ENCODE peak calls at places on chromosomes 3 and 15, in seven cellular contexts. S, O, J, V, P, F and Z are unnamed samples.
A peak's percentile ranks its signal among the peaks of the same experiment; 100 is the strongest.

GRCh38 chr15:88992216-88992615 is 79.0 kb upstream of the MFGE8 start:
- DNase-seq in P (no peak), J (no peak), F (no peak), O (no peak), S (no peak), V (no peak), Z (no peak)

GRCh38 chr3:156150434-156151066 is 30.2 kb downstream of the KCNAB1 start:
- DNase-seq in P (peak; percentile 55), V (peak; percentile 45), J (peak; percentile 43), S (peak; percentile 41), F (peak; percentile 47), O (no peak), Z (peak; percentile 26)

GRCh38 chr3:50260942-50261441 is 8.0 kb upstream of the SEMA3B start:
- DNase-seq in P (no peak), O (no peak), S (no peak), F (no peak), V (no peak), J (no peak), Z (no peak)

GRCh38 chr3:146590521-146590920 is 14.6 kb downstream of the PLSCR5 start:
- DNase-seq in J (no peak), F (no peak), P (no peak), O (no peak), S (no peak), V (no peak), Z (no peak)

GRCh38 chr3:170485696-170486095 is 67.0 kb downstream of the CLDN11 start:
- DNase-seq in V (no peak), P (no peak), O (no peak), F (no peak), J (no peak), S (no peak), Z (no peak)

GRCh38 chr3:110933786-110934415 is 137.7 kb upstream of the NECTIN3 start:
- DNase-seq in J (no peak), F (no peak), V (no peak), S (no peak), P (no peak), O (no peak), Z (no peak)

GRCh38 chr3:57108684-57109083 is 48.2 kb downstream of the SPATA12 start:
- DNase-seq in J (no peak), O (no peak), V (no peak), S (no peak), F (no peak), P (no peak), Z (no peak)

GRCh38 chr3:58526124-58526957 is 10.6 kb downstream of the ACOX2 start:
- DNase-seq in P (no peak), J (no peak), V (no peak), F (no peak), O (no peak), S (peak; percentile 88), Z (peak; percentile 88)

GRCh38 chr15:43941555-43941954 is 114.8 kb downstream of the WDR76 start:
- DNase-seq in V (no peak), O (no peak), S (no peak), J (no peak), P (no peak), F (no peak), Z (no peak)

GRCh38 chr3:123038751-123039150 is 11.2 kb upstream of the SEMA5B start:
- DNase-seq in V (no peak), P (no peak), S (no peak), J (no peak), O (no peak), F (no peak), Z (no peak)

GRCh38 chr15:62950455-62950854 is 92.1 kb upstream of the TPM1 start:
- DNase-seq in J (no peak), P (no peak), V (no peak), O (no peak), F (no peak), S (no peak), Z (no peak)

GRCh38 chr3:85161544-85161943 is 202.8 kb downstream of the CADM2 start:
- DNase-seq in V (no peak), F (no peak), O (no peak), S (no peak), J (no peak), P (no peak), Z (peak; percentile 20)

GRCh38 chr3:14290631-14291385 is 111.6 kb upstream of the SLC6A6 start:
- DNase-seq in V (no peak), F (no peak), P (no peak), S (no peak), J (no peak), O (no peak), Z (no peak)

DNA sequence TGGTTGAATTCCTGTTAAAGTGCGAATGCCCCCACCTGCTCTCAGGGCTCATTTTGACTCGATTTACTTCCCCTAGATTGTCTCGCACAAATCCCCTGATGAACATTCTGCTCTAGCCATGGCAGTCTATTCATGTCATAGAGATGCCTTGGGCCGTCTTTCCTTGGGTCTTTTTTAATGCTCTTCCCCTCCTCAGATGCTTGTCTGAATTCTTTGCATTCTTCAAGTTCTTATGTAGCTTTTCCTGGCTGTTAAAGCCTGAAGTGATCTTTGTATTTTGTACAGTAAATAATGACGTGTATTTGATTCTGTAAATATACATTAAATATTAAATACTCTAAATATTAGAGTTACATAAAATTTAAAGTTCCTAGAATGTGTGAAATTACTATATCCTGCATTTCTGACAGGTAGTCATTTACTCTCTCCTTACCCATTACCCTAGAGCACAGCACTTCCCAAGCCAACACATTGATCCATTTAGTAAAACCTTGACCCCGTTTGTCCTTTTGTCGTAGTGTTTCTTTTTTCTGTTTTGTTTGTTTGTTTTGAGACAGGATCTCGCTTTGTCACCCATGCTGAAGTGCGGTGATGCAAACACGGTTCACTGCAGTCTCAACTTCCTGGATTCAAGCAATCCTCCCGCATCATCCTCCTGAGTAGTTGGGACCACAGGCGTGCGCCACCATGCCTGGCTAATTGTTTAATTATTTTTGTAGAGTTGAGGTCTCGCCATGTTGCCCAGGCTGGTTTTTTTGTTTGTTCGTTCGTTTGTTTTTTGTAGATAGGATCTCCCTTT is 47.9 kb downstream of the YEATS2 start:
- DNase-seq in P (no peak), F (no peak), V (no peak), J (no peak), O (no peak), S (no peak), Z (peak; percentile 55)
- TF ChIP-seq SP1 in P (no peak), F (no peak), V (no peak), J (no peak), O (no peak), S (no peak), Z (no peak)

GRCh38 chr3:143727391-143727790 is 120.9 kb downstream of the SLC9A9 start:
- DNase-seq in O (no peak), P (no peak), V (no peak), F (no peak), J (no peak), S (no peak), Z (no peak)
- TF ChIP-seq SP1 in O (no peak), P (no peak), V (no peak), F (no peak), J (no peak), S (no peak), Z (no peak)

DNA sequence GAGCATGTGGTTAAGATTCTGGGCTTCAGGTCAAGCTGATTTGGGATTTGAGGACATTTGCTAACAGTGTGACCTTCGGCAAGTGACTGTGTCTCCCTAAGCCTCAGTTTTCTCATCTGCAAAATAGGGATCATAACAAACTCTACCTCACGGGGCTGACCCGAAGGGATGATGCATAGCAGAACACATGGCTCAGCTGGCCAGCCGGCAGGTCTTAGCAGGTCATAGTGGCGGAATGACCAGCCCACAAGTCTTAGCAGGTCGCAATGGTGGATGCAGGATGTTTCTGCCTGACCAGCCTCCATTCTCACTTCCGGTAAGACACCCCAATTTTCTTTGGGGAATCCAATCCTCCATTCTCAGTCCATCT is 63.3 kb downstream of the IQSEC1 start:
- DNase-seq in P (no peak), S (no peak), O (no peak), F (no peak), J (no peak), V (no peak), Z (no peak)
- TF ChIP-seq SP1 in P (no peak), S (no peak), O (no peak), F (no peak), J (no peak), V (no peak), Z (no peak)

GRCh38 chr3:196339044-196339443 is 856 bp upstream of the TM4SF19 start:
- DNase-seq in F (no peak), J (no peak), P (no peak), V (no peak), O (no peak), S (no peak), Z (no peak)

GRCh38 chr3:196336319-196337145 is 1.7 kb downstream of the TM4SF19 start:
- DNase-seq in V (no peak), F (peak; percentile 24), S (peak; percentile 72), J (no peak), O (no peak), P (no peak), Z (no peak)

GRCh38 chr3:196340466-196340865 is 2.3 kb upstream of the TM4SF19 start:
- DNase-seq in J (no peak), O (no peak), S (no peak), P (no peak), V (no peak), F (no peak), Z (no peak)

GRCh38 chr3:196341142-196341541 is 3.0 kb upstream of the TM4SF19 start:
- DNase-seq in V (no peak), S (no peak), J (no peak), P (no peak), O (no peak), F (no peak), Z (no peak)

GRCh38 chr3:196339493-196340254 is 1.5 kb upstream of the TM4SF19 start:
- DNase-seq in J (no peak), V (no peak), S (no peak), P (no peak), F (peak; percentile 27), O (no peak), Z (peak; percentile 21)
- TF ChIP-seq SP1 in J (no peak), V (no peak), S (peak; percentile 48), P (no peak), F (peak; percentile 48), O (no peak), Z (no peak)

GRCh38 chr3:77513541-77513940 is 473.6 kb downstream of the ROBO2 start:
- DNase-seq in F (no peak), O (no peak), V (no peak), S (no peak), J (no peak), P (no peak), Z (no peak)
- TF ChIP-seq SP1 in F (no peak), O (no peak), V (no peak), S (no peak), J (no peak), P (no peak), Z (no peak)

GRCh38 chr3:18338827-18339226 is 86.3 kb downstream of the SATB1 start:
- DNase-seq in F (no peak), J (no peak), V (no peak), P (no peak), O (no peak), S (no peak), Z (no peak)
- TF ChIP-seq SP1 in F (no peak), J (no peak), V (no peak), P (no peak), O (no peak), S (no peak), Z (no peak)

GRCh38 chr3:81622395-81622794 is 139.1 kb downstream of the GBE1 start:
- DNase-seq in F (no peak), P (no peak), V (no peak), S (no peak), J (no peak), O (no peak), Z (no peak)
- TF ChIP-seq SP1 in F (no peak), P (no peak), V (no peak), S (no peak), J (no peak), O (no peak), Z (no peak)